ENCODE peak calls at places on chromosome 12, in five cellular contexts. T, W, H, U and D are unnamed samples.

GRCh38 chr12:4147051-4147481 is 126.5 kb upstream of the CCND2 start:
- DNase-seq in T (no peak), W (no peak), H (no peak), U (no peak), D (no peak)

GRCh38 chr12:70822431-70822830 is 98.1 kb downstream of the PTPRR start:
- DNase-seq in T (no peak), W (no peak), H (no peak), U (no peak), D (no peak)

GRCh38 chr12:49800421-49801140 is 27.6 kb downstream of the NCKAP5L start:
- DNase-seq in T (no peak), W (no peak), H (no peak), U (no peak), D (no peak)

GRCh38 chr12:4107436-4107878 is 166.1 kb upstream of the CCND2 start:
- DNase-seq in T (peak), W (peak), H (peak), U (peak), D (peak)

GRCh38 chr12:127257366-127257935 is 1009.5 kb upstream of the TMEM132C start:
- DNase-seq in T (no peak), W (no peak), H (no peak), U (no peak), D (no peak)

GRCh38 chr12:69570000-69570516 is 15.2 kb upstream of the CCT2 start:
- DNase-seq in T (no peak), W (no peak), H (no peak), U (no peak), D (no peak)

GRCh38 chr12:22318122-22318737 is 16.3 kb downstream of the ST8SIA1 start:
- DNase-seq in T (no peak), W (peak), H (no peak), U (no peak), D (no peak)

GRCh38 chr12:2337031-2338010 is 284.5 kb downstream of the CACNA1C start:
- DNase-seq in T (no peak), W (no peak), H (no peak), U (no peak), D (no peak)

GRCh38 chr12:42625611-42626010 is 36.1 kb upstream of the PRICKLE1 start:
- DNase-seq in T (no peak), W (no peak), H (no peak), U (no peak), D (no peak)

GRCh38 chr12:15688838-15689237 is 100.3 kb downstream of the EPS8 start:
- DNase-seq in T (no peak), W (peak), H (peak), U (no peak), D (peak)

GRCh38 chr12:32043928-32044549 is 62.6 kb upstream of the BICD1 start:
- DNase-seq in T (no peak), W (no peak), H (peak), U (no peak), D (peak)

GRCh38 chr12:93198086-93198485 is 179.6 kb upstream of the NUDT4 start:
- DNase-seq in T (no peak), W (no peak), H (no peak), U (no peak), D (no peak)

GRCh38 chr12:77033658-77034164 is 31.7 kb downstream of the E2F7 start:
- DNase-seq in T (no peak), W (no peak), H (no peak), U (no peak), D (no peak)

GRCh38 chr12:128534906-128535305 is 267.9 kb downstream of the TMEM132C start:
- DNase-seq in T (no peak), W (no peak), H (no peak), U (no peak), D (no peak)

GRCh38 chr12:2354151-2354991 is 301.6 kb downstream of the CACNA1C start:
- DNase-seq in T (no peak), W (peak), H (no peak), U (no peak), D (no peak)

GRCh38 chr12:6925239-6925542 is 2.6 kb upstream of the ATN1 start:
- DNase-seq in T (no peak), W (peak), H (no peak), U (no peak), D (no peak)

GRCh38 chr12:75455839-75456238 is 24.7 kb upstream of the GLIPR1 start:
- DNase-seq in T (no peak), W (no peak), H (no peak), U (no peak), D (no peak)

GRCh38 chr12:130873106-130873795 is 1.4 kb downstream of the RAN start:
- DNase-seq in T (no peak), W (no peak), H (peak), U (no peak), D (no peak)

GRCh38 chr12:8012910-8013309 is 19.6 kb upstream of the FOXJ2 start:
- DNase-seq in T (no peak), W (no peak), H (no peak), U (no peak), D (no peak)

GRCh38 chr12:12209675-12210074 is 57.2 kb downstream of the LRP6 start:
- DNase-seq in T (no peak), W (no peak), H (no peak), U (no peak), D (no peak)

GRCh38 chr12:22684526-22685118 is 59.7 kb downstream of the ETNK1 start:
- DNase-seq in T (no peak), W (peak), H (peak), U (no peak), D (no peak)

GRCh38 chr12:27797301-27798025 is 17.4 kb upstream of the MANSC4 start:
- DNase-seq in T (no peak), W (no peak), H (no peak), U (no peak), D (no peak)

GRCh38 chr12:131928080-131928764 is 854 bp upstream of the PUS1 start:
- DNase-seq in T (no peak), W (no peak), H (peak), U (no peak), D (peak)